ENCODE peak calls at places on chromosomes 6 and 20, in four cellular contexts. I is HL-60, P is K562, A is GM12878. W is an unnamed sample.

GRCh38 chr6:71119560-71119959 is 162.7 kb upstream of the B3GAT2 start:
- DNase-seq in P (no peak), I (no peak), A (no peak), W (no peak)

GRCh38 chr6:37624606-37625574 is 72.8 kb downstream of the MDGA1 start:
- DNase-seq in P (no peak), I (no peak), A (no peak), W (no peak)

GRCh38 chr6:154932562-154933027 is 62.5 kb upstream of the TIAM2 start:
- DNase-seq in P (peak), A (no peak), I (no peak), W (no peak)

GRCh38 chr6:170440437-170440836 is 112.7 kb downstream of the PSMB1 start:
- DNase-seq in A (no peak), I (no peak), P (no peak), W (no peak)

GRCh38 chr6:163720005-163720404 is 305.5 kb downstream of the QKI start:
- DNase-seq in I (no peak), P (no peak), A (no peak), W (no peak)

GRCh38 chr6:148885920-148886845 is 139.4 kb downstream of the UST start:
- DNase-seq in A (no peak), I (no peak), P (no peak), W (no peak)

GRCh38 chr6:5753187-5753586 is 253.5 kb downstream of the NRN1 start:
- DNase-seq in P (no peak), I (no peak), A (no peak), W (no peak)

GRCh38 chr6:89134723-89135122 is 11.1 kb upstream of the PM20D2 start:
- DNase-seq in A (no peak), P (no peak), I (no peak), W (no peak)

GRCh38 chr6:125753218-125753936 is 3.9 kb downstream of the HEY2 start:
- DNase-seq in A (no peak), P (peak), I (no peak), W (no peak)

GRCh38 chr20:41717464-41717863 is 99.3 kb upstream of the CHD6 start:
- DNase-seq in I (no peak), A (no peak), P (peak), W (no peak)

GRCh38 chr20:37902504-37903313 is at the start of gene VSTM2L:
- DNase-seq in A (no peak), P (peak), I (no peak), W (no peak)

GRCh38 chr6:49550413-49551125 is at the start of gene C6orf141:
- DNase-seq in I (no peak), A (no peak), P (no peak), W (peak)

GRCh38 chr6:165220030-165220429 is 89.4 kb downstream of the C6orf118 start:
- DNase-seq in A (no peak), I (no peak), P (no peak), W (no peak)

GRCh38 chr6:73032586-73032985 is 192.7 kb downstream of the KHDC1L start:
- DNase-seq in I (no peak), P (no peak), A (no peak), W (no peak)

GRCh38 chr20:5448449-5449118 is 131.8 kb upstream of the PROKR2 start:
- DNase-seq in I (peak), A (no peak), P (peak), W (no peak)

GRCh38 chr6:152661776-152662175 is 24.6 kb upstream of the SYNE1 start:
- DNase-seq in A (no peak), I (no peak), P (no peak), W (no peak)

GRCh38 chr6:168132531-168133184 is 53.6 kb upstream of the FRMD1 start:
- DNase-seq in I (no peak), A (no peak), P (peak), W (no peak)

GRCh38 chr6:91631227-91631626 is 1044.4 kb upstream of the MAP3K7 start:
- DNase-seq in I (no peak), P (no peak), A (no peak), W (no peak)

GRCh38 chr6:122429328-122429727 is 29.9 kb downstream of the HSF2 start:
- DNase-seq in I (no peak), A (no peak), P (no peak), W (no peak)

GRCh38 chr6:684831-685636 is 7.9 kb downstream of the EXOC2 start:
- DNase-seq in A (peak), I (no peak), P (no peak), W (peak)
- TF ChIP-seq SPI1 in A (no peak), I (no peak), P (no peak), W (no peak)

GRCh38 chr6:167115054-167115453 is 7.8 kb upstream of the CCR6 start:
- DNase-seq in P (no peak), A (no peak), I (no peak), W (no peak)
- TF ChIP-seq SPI1 in P (no peak), A (no peak), I (no peak), W (no peak)

DNA sequence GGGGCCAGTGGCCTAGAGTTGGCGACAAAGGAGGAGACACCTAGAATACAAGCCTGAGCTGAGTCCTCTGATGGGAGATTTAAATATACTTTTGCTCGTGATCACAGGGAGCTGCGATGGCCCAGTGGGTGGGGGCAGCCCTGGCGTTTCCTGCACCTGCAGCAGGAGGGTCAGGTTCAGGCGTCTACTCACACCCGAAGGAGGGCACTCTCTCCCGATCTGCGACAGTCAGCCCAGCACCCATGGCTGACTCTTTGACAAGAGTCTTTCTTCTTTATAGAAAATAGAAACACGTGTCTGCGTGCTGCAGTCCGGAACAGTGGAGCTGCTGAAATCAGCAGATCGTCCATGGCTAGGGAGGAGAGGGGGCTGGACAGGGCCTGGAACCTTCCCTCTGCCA is 338.2 kb downstream of the CDH4 start:
- DNase-seq in I (no peak), P (no peak), A (no peak), W (no peak)
- TF ChIP-seq SPI1 in I (no peak), P (no peak), A (no peak), W (no peak)

GRCh38 chr20:61963885-61964674 is 101.6 kb downstream of the TAF4 start:
- DNase-seq in A (no peak), I (no peak), P (no peak), W (no peak)
- TF ChIP-seq SPI1 in A (no peak), I (no peak), P (no peak), W (no peak)

W was measured in GM12891.